ENCODE peak calls at places on chromosomes 4 and X, in seven cellular contexts. S is CD8-positive, alpha-beta memory T cell; D is lung; K is DND-41; V is GM23338; O is endodermal cell; I is thoracic aorta. G is an unnamed sample.

GRCh38 chrX:19624754-19625153 is 109.4 kb upstream of the MAP3K15 start:
- DNase-seq in S (no peak), D (no peak), K (no peak), V (no peak), O (no peak), I (no peak), G (no peak)

GRCh38 chr4:55172694-55173287 is 47.4 kb upstream of the KDR start:
- DNase-seq in S (no peak), D (no peak), K (no peak), V (no peak), O (no peak), I (no peak), G (no peak)

GRCh38 chr4:76779740-76780459 is 118.0 kb downstream of the SOWAHB start:
- DNase-seq in S (no peak), D (no peak), K (no peak), V (no peak), O (peak; percentile 24), I (no peak), G (no peak)

GRCh38 chr4:8230033-8230432 is 30.9 kb downstream of the SH3TC1 start:
- DNase-seq in S (no peak), D (no peak), K (no peak), V (no peak), O (no peak), I (no peak), G (no peak)

GRCh38 chr4:134089885-134090284 is 111.7 kb downstream of the PABPC4L start:
- DNase-seq in S (no peak), D (no peak), K (no peak), V (no peak), O (no peak), I (no peak), G (no peak)

GRCh38 chr4:18669390-18669789 is 647.8 kb upstream of the LCORL start:
- DNase-seq in S (no peak), D (no peak), K (no peak), V (no peak), O (no peak), I (no peak), G (no peak)

GRCh38 chr4:56728512-56728911 is 47.4 kb upstream of the HOPX start:
- DNase-seq in S (no peak), D (peak; percentile 93), K (no peak), V (no peak), O (no peak), I (no peak), G (no peak)

GRCh38 chr4:141913928-141914327 is 277.5 kb downstream of the IL15 start:
- DNase-seq in S (no peak), D (no peak), K (no peak), V (no peak), O (no peak), I (no peak), G (no peak)

GRCh38 chr4:142475663-142476062 is 370.4 kb downstream of the INPP4B start:
- DNase-seq in S (no peak), D (no peak), K (no peak), V (no peak), O (no peak), I (no peak), G (no peak)

GRCh38 chr4:19924761-19925160 is 326.9 kb upstream of the SLIT2 start:
- DNase-seq in S (no peak), D (no peak), K (no peak), V (no peak), O (no peak), I (no peak), G (no peak)

GRCh38 chr4:177444911-177445736 is 2.9 kb upstream of the AGA start:
- DNase-seq in S (no peak), D (no peak), K (no peak), V (peak; percentile 64), O (peak; percentile 76), I (no peak), G (no peak)

GRCh38 chrX:318068-318738 is 393 bp downstream of the GTPBP6 start:
- DNase-seq in S (peak; percentile 97), D (peak; percentile 98), K (peak; percentile 99), V (peak; percentile 100), O (peak; percentile 100), I (peak; percentile 100), G (peak; percentile 100)

DNA sequence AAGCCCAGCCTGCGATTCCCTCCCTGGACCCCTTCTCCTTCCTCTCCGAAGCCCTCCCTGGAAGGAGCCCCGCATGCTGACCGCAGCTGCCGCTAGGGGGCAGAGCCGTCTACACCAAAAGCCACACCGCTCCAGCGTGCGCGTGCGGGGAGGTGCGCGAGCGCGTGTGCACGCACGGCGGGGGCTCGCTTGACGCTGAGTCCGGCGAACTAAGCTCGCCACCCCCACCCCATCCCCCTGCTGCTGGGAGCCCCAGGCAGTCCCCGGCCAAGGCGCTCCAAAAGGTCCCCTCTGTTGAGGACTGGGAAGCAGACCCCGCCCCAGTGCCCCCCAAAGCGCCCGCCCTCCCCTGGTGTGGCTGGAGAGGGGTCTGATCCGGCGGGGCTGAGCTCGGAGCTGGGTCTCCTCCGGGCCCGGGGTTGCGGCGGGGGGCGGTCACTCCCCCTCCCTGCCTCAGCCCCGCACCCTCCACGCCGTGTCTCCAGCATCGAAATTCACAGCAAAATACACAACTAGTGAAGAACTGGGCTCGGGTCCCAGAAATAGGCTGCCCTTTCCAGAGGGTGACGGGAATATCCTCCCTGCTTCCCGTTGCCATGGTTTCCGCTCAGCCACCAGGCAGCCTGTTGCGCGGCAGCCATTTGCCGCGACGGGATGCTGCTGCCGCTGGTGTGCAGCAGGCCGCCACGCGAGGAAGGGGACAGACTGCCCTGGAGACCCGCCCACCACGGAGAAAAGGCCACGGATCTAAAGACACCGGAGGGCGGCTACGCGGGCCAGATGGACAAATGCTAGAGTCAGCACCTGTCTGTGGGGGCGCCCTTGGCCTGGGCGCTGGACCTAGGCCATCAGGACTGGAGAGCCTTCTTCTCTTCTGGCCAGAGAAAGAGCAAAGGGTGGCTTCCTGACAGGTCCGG is 11.2 kb upstream of the CCNQ start:
- DNase-seq in S (peak; percentile 63), D (peak; percentile 62), K (peak; percentile 53), V (peak; percentile 82), O (peak; percentile 93), I (peak; percentile 9), G (peak; percentile 86)
- H3K4me3 ChIP-seq in S (peak overlapping the region; percentile 50), D (no peak overlapping the region), K (no peak overlapping the region), V (peak overlapping the region; percentile 51), O (no peak overlapping the region), I (peak overlapping the region; percentile 69), G (no peak overlapping the region)

GRCh38 chr4:3700736-3701135 is 65.4 kb upstream of the ADRA2C start:
- DNase-seq in S (no peak), D (no peak), K (no peak), V (no peak), O (no peak), I (no peak), G (no peak)
- H3K4me1 ChIP-seq in S (no peaks in the 10 kb centered on the region), D (no peaks in the 10 kb centered on the region), K (no peaks in the 10 kb centered on the region), V (peaks cover 6% of the 10 kb centered on the region), O (no peaks in the 10 kb centered on the region), I (no peaks in the 10 kb centered on the region), G (no peaks in the 10 kb centered on the region)

GRCh38 chrX:40147399-40148188 is 49.8 kb upstream of the BCOR start:
- DNase-seq in S (no peak), D (no peak), K (no peak), V (peak; percentile 41), O (peak; percentile 82), I (no peak), G (no peak)

GRCh38 chrX:40149286-40150175 is 51.8 kb upstream of the BCOR start:
- DNase-seq in S (no peak), D (no peak), K (no peak), V (peak; percentile 29), O (peak; percentile 62), I (no peak), G (no peak)

GRCh38 chrX:40146471-40147398 is 49.0 kb upstream of the BCOR start:
- DNase-seq in S (no peak), D (no peak), K (peak; percentile 65), V (peak; percentile 62), O (peak; percentile 88), I (no peak), G (no peak)

GRCh38 chrX:40148439-40149285 is 50.9 kb upstream of the BCOR start:
- DNase-seq in S (no peak), D (no peak), K (peak; percentile 40), V (peak; percentile 45), O (peak; percentile 87), I (no peak), G (no peak)

DNA sequence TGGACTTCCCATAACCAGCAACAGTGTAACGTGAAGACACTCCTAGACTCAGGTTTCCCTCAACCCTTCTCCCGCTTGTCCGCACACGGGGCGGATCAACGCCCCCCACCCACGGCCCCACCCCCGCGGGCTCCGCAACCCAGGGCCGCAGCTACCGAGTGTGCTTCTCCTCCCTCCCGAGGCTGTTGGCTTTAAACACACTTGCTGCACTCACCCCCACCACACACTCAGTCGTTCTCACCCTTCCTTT is 50.4 kb upstream of the BCOR start:
- DNase-seq in S (no peak), D (no peak), K (no peak), V (no peak), O (no peak), I (no peak), G (no peak)
- H3K4me3 ChIP-seq in S (no peak overlapping the region), D (no peak overlapping the region), K (no peak overlapping the region), V (peak overlapping the region; percentile 58), O (no peak overlapping the region), I (no peak overlapping the region), G (no peak overlapping the region)

GRCh38 chr4:150252741-150253140 is 174.5 kb downstream of the DCLK2 start:
- DNase-seq in S (no peak), D (no peak), K (no peak), V (no peak), O (no peak), I (no peak), G (no peak)
- H3K4me1 ChIP-seq in S (no peaks in the 10 kb centered on the region), D (no peaks in the 10 kb centered on the region), K (no peaks in the 10 kb centered on the region), V (peaks cover 21% of the 10 kb centered on the region), O (peaks cover 2% of the 10 kb centered on the region), I (no peaks in the 10 kb centered on the region), G (no peaks in the 10 kb centered on the region)

GRCh38 chrX:1491851-1492349 is 39.2 kb upstream of the ASMTL start:
- DNase-seq in S (no peak), D (no peak), K (peak; percentile 73), V (peak; percentile 94), O (peak; percentile 90), I (no peak), G (peak; percentile 97)

GRCh38 chrX:1496076-1496475 is 40.9 kb downstream of the P2RY8 start:
- DNase-seq in S (no peak), D (no peak), K (peak; percentile 10), V (no peak), O (no peak), I (no peak), G (no peak)

GRCh38 chrX:1492421-1493012 is 39.8 kb upstream of the ASMTL start:
- DNase-seq in S (no peak), D (no peak), K (no peak), V (no peak), O (no peak), I (no peak), G (no peak)

GRCh38 chrX:1493317-1493856 is 40.7 kb upstream of the ASMTL start:
- DNase-seq in S (no peak), D (no peak), K (peak; percentile 3), V (no peak), O (no peak), I (no peak), G (peak; percentile 73)

DNA sequence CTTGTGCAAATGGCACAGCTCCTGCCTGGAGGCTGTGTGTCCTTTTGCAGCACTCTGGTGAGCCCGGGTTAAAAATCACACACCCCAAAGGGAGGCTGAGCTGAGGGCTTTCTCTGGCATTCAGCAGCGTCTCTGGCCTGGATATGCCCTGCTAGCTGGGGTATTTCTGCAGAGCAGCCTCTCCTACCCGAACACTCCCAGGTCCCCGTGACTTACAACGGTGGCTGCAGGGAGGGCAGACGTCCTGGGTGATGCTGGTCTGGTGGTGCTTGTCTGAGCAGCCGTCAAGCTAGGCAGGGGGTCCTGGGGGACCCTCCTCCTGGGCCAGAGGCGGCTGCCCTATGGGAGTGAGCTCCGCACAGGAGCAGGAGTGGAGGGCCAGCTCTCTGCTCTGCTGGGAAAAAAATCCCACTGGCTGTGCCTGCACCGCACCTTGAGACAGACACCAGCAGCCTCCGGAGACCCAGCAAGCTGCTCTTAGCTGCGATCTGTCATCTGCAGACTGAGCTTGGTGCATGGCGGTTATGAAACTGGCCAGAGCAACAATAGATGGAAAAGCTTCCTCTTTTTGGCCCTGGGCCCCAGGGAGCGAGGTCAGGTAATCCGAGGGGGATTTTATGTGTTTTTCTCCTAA is 41.3 kb upstream of the ASMTL start:
- DNase-seq in S (no peak), D (no peak), K (no peak), V (no peak), O (peak; percentile 68), I (no peak), G (peak; percentile 94)
- H3K4me3 ChIP-seq in S (no peak overlapping the region), D (no peak overlapping the region), K (no peak overlapping the region), V (peak overlapping the region; percentile 35), O (no peak overlapping the region), I (no peak overlapping the region), G (peak overlapping the region; percentile 66)

G was measured in Karpas-422.